ENCODE peak calls at places on chromosomes 12 and 14, in eight cellular contexts. O is NB4, J is suprapubic skin, H is ovary, G is gastrocnemius medialis, B is sigmoid colon, R is transverse colon, F is heart left ventricle. Y is an unnamed sample.

GRCh38 chr12:106137456-106138278 is 1.1 kb downstream of the NUAK1 start:
- DNase-seq in O (no peak), J (no peak), H (no peak), G (no peak), B (no peak), R (no peak), F (peak), Y (no peak)

GRCh38 chr12:81502912-81503695 is 256.0 kb downstream of the PPFIA2 start:
- DNase-seq in O (no peak), J (no peak), H (no peak), G (no peak), B (no peak), R (no peak), F (no peak), Y (no peak)

GRCh38 chr12:58668233-58668632 is 252.1 kb downstream of the LRIG3 start:
- DNase-seq in O (no peak), J (no peak), H (no peak), G (no peak), B (no peak), R (no peak), F (no peak), Y (no peak)

GRCh38 chr12:52305921-52306705 is 14.8 kb upstream of the KRT81 start:
- DNase-seq in O (peak), J (peak), H (no peak), G (peak), B (peak), R (no peak), F (no peak), Y (no peak)

GRCh38 chr14:25667387-25667786 is 617.4 kb upstream of the STXBP6 start:
- DNase-seq in O (no peak), J (no peak), H (no peak), G (no peak), B (no peak), R (no peak), F (no peak), Y (no peak)

GRCh38 chr12:112979281-112979680 is 962 bp downstream of the OAS2 start:
- DNase-seq in O (no peak), J (no peak), H (no peak), G (no peak), B (no peak), R (peak), F (no peak), Y (no peak)

GRCh38 chr14:103880334-103880985 is 33.1 kb upstream of the PPP1R13B start:
- DNase-seq in O (no peak), J (peak), H (peak), G (peak), B (peak), R (peak), F (peak), Y (peak)

GRCh38 chr12:70920251-70920851 is at the start of gene PTPRR:
- DNase-seq in O (no peak), J (no peak), H (peak), G (no peak), B (no peak), R (no peak), F (no peak), Y (no peak)

GRCh38 chr12:23950775-23951391 is 1.4 kb upstream of the SOX5 start:
- DNase-seq in O (no peak), J (no peak), H (peak), G (no peak), B (no peak), R (no peak), F (no peak), Y (no peak)

GRCh38 chr12:118397693-118398440 is 21.5 kb downstream of the SUDS3 start:
- DNase-seq in O (peak), J (no peak), H (no peak), G (no peak), B (no peak), R (no peak), F (no peak), Y (no peak)

GRCh38 chr14:78319826-78320635 is 149.9 kb downstream of the NRXN3 start:
- DNase-seq in O (no peak), J (no peak), H (no peak), G (no peak), B (no peak), R (no peak), F (no peak), Y (no peak)

GRCh38 chr12:121839106-121839992 is 19.3 kb downstream of the HPD start:
- DNase-seq in O (peak), J (peak), H (peak), G (peak), B (peak), R (peak), F (peak), Y (peak)

GRCh38 chr12:25745281-25745680 is 192.2 kb upstream of the LMNTD1 start:
- DNase-seq in O (no peak), J (no peak), H (no peak), G (no peak), B (no peak), R (no peak), F (no peak), Y (no peak)

GRCh38 chr14:85333313-85333712 is 196.6 kb upstream of the FLRT2 start:
- DNase-seq in O (no peak), J (no peak), H (no peak), G (no peak), B (no peak), R (no peak), F (no peak), Y (no peak)

GRCh38 chr14:35140718-35141581 is 18.6 kb downstream of the PRORP start:
- DNase-seq in O (peak), J (no peak), H (no peak), G (no peak), B (no peak), R (no peak), F (no peak), Y (no peak)

GRCh38 chr12:92482599-92482998 is 220.2 kb upstream of the PLEKHG7 start:
- DNase-seq in O (no peak), J (no peak), H (no peak), G (no peak), B (no peak), R (no peak), F (no peak), Y (no peak)

GRCh38 chr12:112347521-112347920 is 34.7 kb downstream of the HECTD4 start:
- DNase-seq in O (peak), J (no peak), H (no peak), G (no peak), B (no peak), R (no peak), F (no peak), Y (no peak)

GRCh38 chr14:104588066-104588857 is 8.7 kb downstream of the C14orf180 start:
- DNase-seq in O (no peak), J (no peak), H (no peak), G (no peak), B (no peak), R (no peak), F (no peak), Y (no peak)

GRCh38 chr12:132161046-132161781 is 17.0 kb downstream of the NOC4L start:
- DNase-seq in O (peak), J (no peak), H (no peak), G (no peak), B (no peak), R (no peak), F (no peak), Y (no peak)

GRCh38 chr12:115000038-115000437 is 316.1 kb upstream of the TBX3 start:
- DNase-seq in O (peak), J (no peak), H (no peak), G (no peak), B (no peak), R (no peak), F (no peak), Y (no peak)

GRCh38 chr12:63302941-63303536 is 152.0 kb upstream of the AVPR1A start:
- DNase-seq in O (no peak), J (no peak), H (no peak), G (no peak), B (no peak), R (no peak), F (no peak), Y (no peak)

GRCh38 chr12:116244001-116244400 is 33.5 kb downstream of the MED13L start:
- DNase-seq in O (peak), J (no peak), H (no peak), G (no peak), B (no peak), R (no peak), F (no peak), Y (no peak)

GRCh38 chr14:91415794-91416743 is 1.6 kb downstream of the CCDC88C start:
- DNase-seq in O (peak), J (no peak), H (no peak), G (no peak), B (no peak), R (peak), F (no peak), Y (no peak)

GRCh38 chr12:122537021-122537420 is 10.0 kb downstream of the KNTC1 start:
- DNase-seq in O (no peak), J (no peak), H (no peak), G (no peak), B (no peak), R (no peak), F (no peak), Y (no peak)

GRCh38 chr14:60164717-60165546 is at the start of gene DHRS7:
- DNase-seq in O (peak), J (peak), H (peak), G (peak), B (peak), R (peak), F (peak), Y (peak)

GRCh38 chr12:89733579-89734201 is 25.1 kb upstream of the ATP2B1 start:
- DNase-seq in O (peak), J (no peak), H (no peak), G (no peak), B (no peak), R (no peak), F (no peak), Y (no peak)

GRCh38 chr12:70543444-70543843 is 93.8 kb downstream of the PTPRB start:
- DNase-seq in O (no peak), J (no peak), H (no peak), G (no peak), B (no peak), R (no peak), F (no peak), Y (no peak)

GRCh38 chr14:102764220-102764671 is 13.0 kb upstream of the TRAF3 start:
- DNase-seq in O (no peak), J (no peak), H (no peak), G (no peak), B (no peak), R (no peak), F (no peak), Y (no peak)

GRCh38 chr14:93231129-93231979 is 24.3 kb downstream of the UBR7 start:
- DNase-seq in O (no peak), J (no peak), H (peak), G (no peak), B (no peak), R (no peak), F (peak), Y (no peak)

GRCh38 chr14:21041676-21042433 is at the start of gene RNASE7:
- DNase-seq in O (no peak), J (no peak), H (no peak), G (peak), B (no peak), R (no peak), F (no peak), Y (no peak)

GRCh38 chr14:91138511-91139359 is 24.9 kb downstream of the DGLUCY start:
- DNase-seq in O (peak), J (no peak), H (no peak), G (peak), B (no peak), R (peak), F (no peak), Y (no peak)

GRCh38 chr12:52956987-52957386 is 8.1 kb downstream of the KRT18 start:
- DNase-seq in O (peak), J (no peak), H (no peak), G (no peak), B (no peak), R (no peak), F (no peak), Y (no peak)

GRCh38 chr12:52892974-52893373 is 11.9 kb downstream of the KRT8 start:
- DNase-seq in O (no peak), J (no peak), H (no peak), G (no peak), B (no peak), R (no peak), F (no peak), Y (no peak)

GRCh38 chr12:50241178-50241577 is 42.1 kb downstream of the LIMA1 start:
- DNase-seq in O (no peak), J (no peak), H (no peak), G (no peak), B (no peak), R (no peak), F (no peak), Y (no peak)

GRCh38 chr12:119804011-119804641 is 73.0 kb downstream of the CIT start:
- DNase-seq in O (peak), J (peak), H (no peak), G (peak), B (peak), R (no peak), F (peak), Y (peak)

GRCh38 chr12:43332977-43333649 is 218.9 kb downstream of the ADAMTS20 start:
- DNase-seq in O (no peak), J (no peak), H (no peak), G (no peak), B (no peak), R (no peak), F (no peak), Y (no peak)

GRCh38 chr14:65414961-65415589 is 2.5 kb downstream of the FUT8 start:
- DNase-seq in O (peak), J (no peak), H (no peak), G (no peak), B (no peak), R (no peak), F (no peak), Y (no peak)

GRCh38 chr12:75908961-75909699 is 122.4 kb downstream of the PHLDA1 start:
- DNase-seq in O (no peak), J (peak), H (peak), G (peak), B (peak), R (peak), F (peak), Y (peak)

GRCh38 chr14:102544034-102544744 is 34.6 kb upstream of the ANKRD9 start:
- DNase-seq in O (no peak), J (no peak), H (no peak), G (no peak), B (no peak), R (no peak), F (no peak), Y (no peak)

GRCh38 chr14:33880330-33880729 is 70.5 kb downstream of the EGLN3 start:
- DNase-seq in O (no peak), J (no peak), H (no peak), G (no peak), B (no peak), R (no peak), F (no peak), Y (no peak)
- TF ChIP-seq CTCF in O (no peak), J (no peak), H (no peak), G (no peak), B (no peak), R (no peak), F (no peak), Y (no peak)

DNA sequence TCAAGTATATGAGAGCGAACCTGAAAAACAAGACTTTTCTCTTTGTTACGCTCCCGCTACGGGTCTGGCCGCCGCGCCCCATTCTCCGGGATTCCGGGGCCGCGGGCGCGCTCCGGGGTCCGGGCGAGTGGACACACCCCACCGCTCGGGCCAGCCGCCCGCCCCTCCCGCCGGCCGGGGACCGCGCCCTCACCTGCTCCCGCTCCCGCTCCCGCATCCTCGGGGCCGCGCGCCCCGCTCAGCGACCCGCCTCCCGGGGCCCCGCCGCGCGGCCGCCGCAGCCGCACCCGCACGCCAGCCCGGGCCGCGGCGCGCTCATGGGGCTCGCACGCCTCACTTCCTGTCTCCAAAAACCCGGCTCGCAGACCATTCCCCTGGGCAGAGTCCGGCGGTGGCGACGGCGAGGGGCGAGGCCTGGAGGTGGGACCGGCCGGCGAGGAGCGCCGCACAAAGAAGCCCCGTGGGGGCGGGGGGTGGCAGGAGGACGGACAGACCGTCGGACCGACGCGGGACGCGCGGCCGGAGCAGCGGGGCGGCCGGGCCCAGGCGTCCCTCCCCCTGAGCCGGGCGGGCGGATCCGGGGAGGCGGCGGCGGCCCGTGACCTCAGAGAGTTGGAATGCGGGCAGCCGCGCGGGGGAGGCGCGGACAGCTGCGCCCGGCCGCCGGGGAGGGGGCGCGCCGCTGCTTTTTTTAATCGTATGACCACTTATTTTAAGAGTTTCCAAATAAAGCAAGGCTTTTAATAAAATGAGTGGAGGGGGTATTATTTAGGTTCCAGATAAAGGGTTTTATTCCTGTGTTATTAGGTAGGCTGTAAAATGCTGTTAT is at the start of gene PTPN21:
- DNase-seq in O (peak), J (peak), H (peak), G (peak), B (peak), R (peak), F (peak), Y (peak)
- TF ChIP-seq POLR2A in O (no peak), J (no peak), H (peak), G (peak), B (no peak), R (peak), F (no peak), Y (no peak)

DNA sequence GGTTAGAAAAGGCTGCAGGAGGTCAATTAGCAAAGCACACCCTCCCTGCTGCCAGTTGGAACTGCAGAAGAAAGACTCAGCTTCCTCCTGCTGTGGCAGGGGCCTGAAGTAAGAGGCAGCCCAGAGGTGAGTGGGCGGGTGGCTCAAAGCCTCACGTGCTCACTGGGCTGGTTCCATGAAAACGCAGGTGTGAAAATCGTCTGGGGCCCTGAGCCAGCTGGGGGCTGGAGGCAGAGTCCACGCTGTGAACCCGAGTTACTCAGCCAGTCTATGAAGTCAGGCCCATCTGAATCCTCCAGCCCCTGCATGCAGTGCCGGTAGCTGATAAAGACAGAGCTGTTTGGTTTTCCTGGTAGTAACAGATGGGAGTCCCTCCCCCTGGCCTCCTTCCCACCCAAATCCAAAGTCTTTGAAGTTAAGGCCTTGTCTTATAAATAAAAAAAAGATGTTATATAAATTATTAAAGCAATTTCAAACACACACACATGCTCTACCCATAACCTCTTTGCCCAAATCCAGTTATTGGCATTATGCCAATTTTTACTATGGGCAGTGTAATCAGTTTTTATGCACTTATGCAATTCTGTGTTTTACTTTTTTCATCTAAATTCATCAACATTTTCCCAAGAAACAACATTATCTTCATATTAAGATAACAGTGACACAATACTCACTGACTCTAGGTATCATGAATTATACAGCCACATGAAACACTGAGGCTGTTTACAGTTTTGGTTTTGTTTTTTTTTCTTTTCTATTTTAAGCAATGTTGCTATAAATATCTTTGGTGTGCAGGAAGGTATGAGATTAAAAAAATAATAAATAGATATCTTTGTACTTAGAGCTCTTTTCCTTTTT is 57.9 kb upstream of the PNMA1 start:
- DNase-seq in O (peak), J (no peak), H (peak), G (peak), B (no peak), R (peak), F (peak), Y (no peak)
- H3K4me3 ChIP-seq in O (no peak), J (no peak), H (no peak), G (no peak), B (no peak), R (no peak), F (no peak), Y (no peak)

GRCh38 chr14:38197001-38197760 is 10.5 kb upstream of the SSTR1 start:
- DNase-seq in O (no peak), J (no peak), H (no peak), G (no peak), B (no peak), R (no peak), F (no peak), Y (no peak)
- TF ChIP-seq CTCF in O (no peak), J (peak), H (no peak), G (peak), B (no peak), R (peak), F (peak), Y (no peak)

DNA sequence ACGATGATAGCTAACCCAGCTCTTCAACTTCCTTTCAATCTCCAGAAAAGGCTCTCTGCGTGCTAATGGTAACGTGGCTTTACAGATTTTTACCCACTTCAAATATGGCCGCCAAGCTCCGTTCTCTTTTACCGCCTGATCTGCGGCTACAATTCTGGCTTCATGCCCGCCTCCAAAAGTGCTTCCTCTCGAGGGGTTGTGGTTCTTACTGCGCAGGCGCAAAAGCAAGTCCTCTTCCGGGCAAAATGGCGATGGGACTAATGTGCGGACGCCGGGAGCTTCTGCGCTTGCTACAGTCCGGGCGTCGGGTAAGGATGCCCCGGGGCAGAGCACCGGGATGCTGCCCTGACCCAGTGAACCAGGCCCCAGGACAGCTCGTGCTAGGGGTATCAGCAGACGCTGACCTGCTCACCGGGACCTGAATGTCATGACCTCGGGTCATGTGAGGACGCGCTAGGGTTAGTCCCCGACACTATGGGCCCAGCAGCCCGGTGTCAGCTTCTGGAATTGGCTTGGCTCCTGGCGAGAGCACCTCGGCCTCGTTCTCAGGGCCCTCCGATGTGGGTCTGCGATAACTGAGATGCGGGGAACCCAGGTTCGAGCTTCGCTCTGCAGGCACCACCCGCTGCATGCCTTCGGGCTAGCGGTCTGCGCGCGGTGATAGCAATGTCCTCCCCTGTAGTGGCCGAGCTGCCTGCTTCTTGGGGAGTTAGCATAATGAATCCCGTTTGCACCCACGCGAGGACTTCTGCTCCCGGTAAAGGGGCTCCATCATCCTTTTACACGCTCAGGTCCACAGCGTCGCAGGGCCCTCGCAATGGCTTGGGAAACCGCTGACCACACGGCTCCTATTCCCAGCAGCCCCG is at the start of gene OXA1L:
- DNase-seq in O (peak), J (peak), H (peak), G (peak), B (peak), R (peak), F (peak), Y (peak)
- TF ChIP-seq POLR2A in O (peak), J (no peak), H (peak), G (peak), B (peak), R (peak), F (no peak), Y (no peak)

Y was measured in lower leg skin.